ENCODE peak calls at places on chromosomes 12 and 14, in four cellular contexts. V, N, A and L are unnamed samples. For H3K27me3, the result is how much of the 10 kb centered on the place peaks cover.

GRCh38 chr14:92726135-92726932 is 22.1 kb downstream of the LGMN start:
- DNase-seq in A (no peak), N (no peak), V (peak), L (no peak)

GRCh38 chr14:75832621-75833297 is 149.0 kb downstream of the TGFB3 start:
- DNase-seq in A (no peak), V (no peak), N (no peak), L (no peak)

GRCh38 chr12:109448272-109448671 is 28.8 kb downstream of the KCTD10 start:
- DNase-seq in A (no peak), V (no peak), N (no peak), L (no peak)

GRCh38 chr12:51976376-51977160 is 25.1 kb downstream of the ACVR1B start:
- DNase-seq in N (no peak), A (no peak), V (no peak), L (no peak)

GRCh38 chr12:48767047-48767446 is 21.8 kb downstream of the ADCY6 start:
- DNase-seq in N (no peak), A (no peak), V (peak), L (no peak)

GRCh38 chr12:10279937-10280336 is 27.7 kb upstream of the KLRD1 start:
- DNase-seq in V (no peak), A (no peak), N (no peak), L (no peak)

GRCh38 chr12:52901715-52902541 is 2.9 kb downstream of the KRT8 start:
- DNase-seq in V (no peak), A (no peak), N (no peak), L (no peak)

GRCh38 chr14:25396128-25396527 is 346.2 kb upstream of the STXBP6 start:
- DNase-seq in A (no peak), V (no peak), N (no peak), L (no peak)

GRCh38 chr14:100673085-100673806 is 53.4 kb upstream of the DLK1 start:
- DNase-seq in A (no peak), V (no peak), N (peak), L (peak)

GRCh38 chr12:103912069-103912468 is 18.1 kb upstream of the HSP90B1 start:
- DNase-seq in N (no peak), V (no peak), A (no peak), L (no peak)

GRCh38 chr12:108616941-108617858 is 16.5 kb downstream of the SELPLG start:
- DNase-seq in N (no peak), A (no peak), V (peak), L (no peak)

GRCh38 chr14:61433169-61433568 is 111.8 kb downstream of the PRKCH start:
- DNase-seq in N (no peak), V (no peak), A (no peak), L (no peak)

GRCh38 chr12:124910561-124911478 is 3.6 kb downstream of the UBC start:
- DNase-seq in N (peak), V (no peak), A (no peak), L (no peak)

GRCh38 chr12:6204533-6205143 is 4.4 kb downstream of the CD9 start:
- DNase-seq in V (no peak), N (no peak), A (no peak), L (no peak)

GRCh38 chr12:19277707-19278106 is 148.2 kb downstream of the PLEKHA5 start:
- DNase-seq in V (no peak), N (no peak), A (no peak), L (no peak)

GRCh38 chr12:52634266-52635056 is 16.1 kb upstream of the KRT73 start:
- DNase-seq in N (no peak), A (no peak), V (no peak), L (no peak)

GRCh38 chr14:74528886-74529285 is 35.3 kb downstream of the ISCA2 start:
- DNase-seq in V (no peak), A (no peak), N (no peak), L (no peak)

GRCh38 chr14:61628192-61628591 is 67.1 kb upstream of the HIF1A start:
- DNase-seq in V (no peak), A (no peak), N (no peak), L (no peak)

GRCh38 chr14:69013943-69014782 is 35.1 kb upstream of the ACTN1 start:
- DNase-seq in A (no peak), N (peak), V (peak), L (peak)

GRCh38 chr12:53235742-53236442 is 3.9 kb upstream of the RARG start:
- DNase-seq in A (peak), N (peak), V (no peak), L (peak)

GRCh38 chr12:115771065-115771464 is 506.4 kb downstream of the MED13L start:
- DNase-seq in V (no peak), A (no peak), N (peak), L (no peak)

GRCh38 chr12:96150442-96150841 is 43.7 kb upstream of the ELK3 start:
- DNase-seq in A (no peak), V (no peak), N (no peak), L (peak)

GRCh38 chr14:86602263-86602662 is 1072.3 kb downstream of the FLRT2 start:
- DNase-seq in N (no peak), A (no peak), V (no peak), L (no peak)

GRCh38 chr12:28500373-28501024 is 310.2 kb downstream of the CCDC91 start:
- DNase-seq in V (no peak), A (no peak), N (no peak), L (no peak)

GRCh38 chr12:1806301-1807106 is 13.9 kb upstream of the LRTM2 start:
- DNase-seq in A (no peak), N (no peak), V (no peak), L (peak)

GRCh38 chr14:61632401-61633195 is 62.7 kb upstream of the HIF1A start:
- DNase-seq in V (no peak), A (no peak), N (no peak), L (no peak)

GRCh38 chr12:103634732-103635131 is 47.7 kb downstream of the STAB2 start:
- DNase-seq in V (no peak), A (no peak), N (no peak), L (no peak)

GRCh38 chr12:12349711-12350665 is at the start of gene MANSC1:
- DNase-seq in N (peak), A (peak), V (peak), L (peak)

GRCh38 chr14:20455355-20456300 is 602 bp downstream of the APEX1 start:
- DNase-seq in N (peak), A (peak), V (no peak), L (peak)

GRCh38 chr12:108826807-108827721 is 30.3 kb downstream of the SSH1 start:
- DNase-seq in V (no peak), A (no peak), N (no peak), L (no peak)

GRCh38 chr12:96906498-96906848 is 584 bp upstream of the NEDD1 start:
- DNase-seq in N (peak), A (no peak), V (no peak), L (no peak)

GRCh38 chr14:101894365-101895113 is 69.8 kb upstream of the DYNC1H1 start:
- DNase-seq in V (no peak), N (no peak), A (no peak), L (no peak)

GRCh38 chr14:103292426-103293374 is 41.3 kb upstream of the EIF5 start:
- DNase-seq in V (peak), N (peak), A (peak), L (peak)

GRCh38 chr12:110537605-110538409 is 35.7 kb downstream of the RAD9B start:
- DNase-seq in N (no peak), A (no peak), V (no peak), L (no peak)

GRCh38 chr12:2092890-2093289 is 40.1 kb downstream of the CACNA1C start:
- DNase-seq in A (no peak), V (peak), N (no peak), L (no peak)

GRCh38 chr14:32397871-32398640 is 69.0 kb downstream of the AKAP6 start:
- DNase-seq in A (no peak), N (no peak), V (peak), L (no peak)

DNA sequence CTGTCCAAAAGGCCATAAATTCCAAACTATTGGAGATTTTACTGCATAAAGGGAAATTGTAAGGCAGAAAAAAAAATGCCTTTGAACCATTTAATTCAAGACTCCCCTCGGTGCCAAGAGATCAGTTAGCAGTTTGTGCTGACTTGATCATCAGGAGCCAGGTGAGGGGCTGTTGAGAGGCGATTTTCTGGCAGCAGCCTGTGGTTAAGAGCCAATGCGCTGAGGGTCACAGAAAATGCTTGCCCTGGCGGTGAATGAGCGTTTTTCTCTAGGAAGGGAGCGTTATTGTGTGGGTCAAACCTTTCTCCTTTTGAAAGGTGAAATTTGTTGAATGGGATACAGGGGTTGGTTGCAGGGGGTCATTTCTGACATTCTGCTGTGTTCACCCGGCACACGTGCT is 4.7 kb downstream of the SRRM4 start:
- DNase-seq in V (no peak), A (no peak), N (peak), L (peak)
- H3K27me3 ChIP-seq in V (under half), A (under half), N (under half), L (under half)

GRCh38 chr12:49954863-49955830 is 4.6 kb downstream of the AQP2 start:
- DNase-seq in A (no peak), V (no peak), N (peak), L (peak)
- H3K27me3 ChIP-seq in A (under half), V (half or more), N (half or more), L (under half)

GRCh38 chr14:104548802-104549535 is 30.6 kb upstream of the C14orf180 start:
- DNase-seq in A (no peak), N (no peak), V (no peak), L (peak)

GRCh38 chr14:104546021-104546491 is 33.5 kb upstream of the C14orf180 start:
- DNase-seq in N (no peak), V (no peak), A (no peak), L (peak)

GRCh38 chr14:104547998-104548700 is 31.4 kb upstream of the C14orf180 start:
- DNase-seq in A (no peak), V (no peak), N (no peak), L (peak)

GRCh38 chr14:104546591-104547309 is 32.8 kb upstream of the C14orf180 start:
- DNase-seq in A (no peak), V (no peak), N (no peak), L (no peak)

DNA sequence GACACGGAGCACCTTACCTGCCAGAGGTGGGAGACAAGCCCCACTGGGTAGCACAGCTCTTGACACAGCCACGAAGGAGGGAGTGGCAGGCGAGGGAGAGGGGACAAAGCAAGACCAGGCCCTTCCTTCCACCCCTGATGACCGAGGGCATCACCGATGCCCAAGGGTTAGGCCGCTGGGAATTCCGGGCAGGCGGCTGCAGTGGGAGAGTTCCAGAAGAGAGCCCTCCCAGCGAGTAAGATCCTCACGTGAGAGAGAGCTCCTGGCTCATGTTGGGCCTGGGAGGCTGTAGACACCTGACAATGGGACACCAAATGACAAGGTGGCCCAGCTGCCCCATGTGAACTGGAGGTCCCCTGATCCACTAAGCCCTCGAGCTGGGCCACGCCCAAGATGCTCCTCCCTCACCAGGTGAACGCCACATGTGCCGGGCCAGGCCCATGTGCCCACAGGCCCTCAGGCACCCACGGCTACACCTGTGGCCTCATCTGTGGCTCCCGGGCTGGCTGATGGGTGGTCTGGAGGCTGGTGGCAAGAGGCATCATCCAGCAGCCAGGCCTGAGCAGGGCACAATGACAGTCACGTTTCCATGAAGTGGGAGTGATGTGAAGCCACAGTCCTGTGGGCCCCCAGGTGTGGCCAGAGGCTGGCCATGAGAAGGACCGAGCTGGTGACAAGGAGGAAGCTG is 32.1 kb upstream of the C14orf180 start:
- DNase-seq in A (no peak), N (no peak), V (no peak), L (no peak)
- H3K27me3 ChIP-seq in A (under half), N (under half), V (half or more), L (under half)

GRCh38 chr12:71442567-71442931 is 3.0 kb downstream of the LGR5 start:
- DNase-seq in N (no peak), V (no peak), A (no peak), L (no peak)
- H3K27me3 ChIP-seq in N (half or more), V (under half), A (half or more), L (half or more)

GRCh38 chr12:57732270-57732669 is 6.3 kb downstream of the AGAP2 start:
- DNase-seq in A (no peak), V (no peak), N (no peak), L (no peak)
- H3K27me3 ChIP-seq in A (half or more), V (half or more), N (half or more), L (half or more)

GRCh38 chr12:132346496-132347470 is 17.4 kb upstream of the GALNT9 start:
- DNase-seq in A (no peak), V (no peak), N (no peak), L (no peak)

GRCh38 chr12:132345555-132346200 is 16.3 kb upstream of the GALNT9 start:
- DNase-seq in A (no peak), N (no peak), V (no peak), L (no peak)

GRCh38 chr12:132344181-132344580 is 14.8 kb upstream of the GALNT9 start:
- DNase-seq in N (no peak), A (no peak), V (no peak), L (no peak)

GRCh38 chr12:132344601-132345000 is 15.2 kb upstream of the GALNT9 start:
- DNase-seq in A (no peak), V (no peak), N (no peak), L (no peak)

GRCh38 chr12:132345126-132345525 is 15.7 kb upstream of the GALNT9 start:
- DNase-seq in N (no peak), V (no peak), A (no peak), L (no peak)
- H3K27me3 ChIP-seq in N (under half), V (half or more), A (half or more), L (under half)

DNA sequence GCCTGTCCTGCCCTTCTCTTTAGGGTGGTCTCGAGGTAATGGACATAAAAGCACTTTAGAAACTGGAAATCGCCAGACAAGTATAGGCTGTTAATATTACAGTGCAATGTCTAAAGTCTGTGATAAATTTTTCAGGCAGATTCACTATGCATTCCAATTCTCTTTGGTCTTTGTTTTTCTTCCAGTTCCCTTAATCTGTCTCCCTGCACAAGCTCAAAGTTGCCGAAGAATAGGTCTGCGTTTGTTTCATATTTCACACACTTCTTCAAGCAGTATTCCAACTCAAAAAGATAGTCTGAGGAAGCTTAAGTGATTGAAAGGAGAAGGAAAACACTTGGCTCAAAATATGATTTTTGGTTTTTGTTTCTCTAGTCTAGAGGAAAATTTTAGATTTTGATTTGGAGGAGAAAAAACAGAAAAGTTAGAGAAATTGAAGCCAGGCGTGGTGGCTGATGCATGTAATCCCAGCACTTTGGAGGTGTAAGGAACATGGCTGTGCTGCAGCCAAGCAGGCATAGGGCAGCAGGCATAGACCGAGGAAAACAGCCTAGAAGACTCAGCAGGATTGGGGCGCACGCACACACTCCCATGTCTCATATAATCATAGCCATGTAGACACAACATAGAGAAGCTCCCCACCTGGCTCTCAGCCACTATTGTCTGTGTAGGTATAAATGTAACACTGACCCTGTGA is 96.1 kb upstream of the TMPO start:
- DNase-seq in N (no peak), A (no peak), V (no peak), L (no peak)
- H3K27me3 ChIP-seq in N (under half), A (under half), V (under half), L (under half)